ENCODE peak calls at places on chromosome 20, in seven cellular contexts. Q is tibial nerve; B is neural progenitor cell; J is IMR-90; O is stomach; R is naive thymus-derived CD4-positive, alpha-beta T cell; Z is mammary epithelial cell. Y is an unnamed sample.

GRCh38 chr20:33401042-33401921 is at the start of gene CDK5RAP1:
- DNase-seq in R (peak), Q (peak), B (peak), J (peak), Z (peak), O (peak), Y (peak)

GRCh38 chr20:36028106-36028826 is 59.9 kb downstream of the CNBD2 start:
- DNase-seq in Z (no peak), J (no peak), Q (no peak), B (no peak), R (no peak), O (no peak), Y (no peak)

GRCh38 chr20:46312075-46312944 is 4.0 kb upstream of the CDH22 start:
- DNase-seq in Q (no peak), Z (no peak), R (no peak), B (peak), J (no peak), O (peak), Y (no peak)

GRCh38 chr20:24432057-24432456 is 37.4 kb upstream of the SYNDIG1 start:
- DNase-seq in J (no peak), B (peak), R (no peak), O (peak), Q (no peak), Z (no peak), Y (no peak)

GRCh38 chr20:51220293-51220706 is 197.4 kb upstream of the KCNG1 start:
- DNase-seq in B (peak), O (peak), R (peak), Z (no peak), J (no peak), Q (no peak), Y (no peak)

GRCh38 chr20:15699431-15700146 is 873.7 kb downstream of the KIF16B start:
- DNase-seq in Q (no peak), J (no peak), O (no peak), R (no peak), Z (peak), B (no peak), Y (no peak)

GRCh38 chr20:1955289-1955688 is 38.6 kb downstream of the PDYN start:
- DNase-seq in Z (no peak), B (peak), R (no peak), J (no peak), O (no peak), Q (no peak), Y (no peak)

GRCh38 chr20:36050436-36051317 is 82.3 kb downstream of the CNBD2 start:
- DNase-seq in J (peak), Q (peak), O (peak), B (peak), R (peak), Z (peak), Y (peak)

GRCh38 chr20:14984768-14985622 is 647.6 kb upstream of the FLRT3 start:
- DNase-seq in O (no peak), Z (no peak), R (no peak), J (no peak), B (no peak), Q (no peak), Y (no peak)

GRCh38 chr20:41181567-41181966 is 44.2 kb downstream of the PLCG1 start:
- DNase-seq in R (no peak), Q (peak), Z (no peak), J (no peak), O (peak), B (no peak), Y (no peak)

GRCh38 chr20:37342231-37343177 is 3.4 kb upstream of the SRC start:
- DNase-seq in B (peak), J (no peak), R (no peak), Q (no peak), O (no peak), Z (no peak), Y (no peak)

GRCh38 chr20:38894091-38894847 is 31.9 kb upstream of the FAM83D start:
- DNase-seq in R (no peak), Z (no peak), B (no peak), J (no peak), O (no peak), Q (no peak), Y (no peak)

GRCh38 chr20:18795366-18795765 is 18.2 kb upstream of the SCP2D1 start:
- DNase-seq in J (no peak), O (no peak), Q (no peak), B (no peak), R (no peak), Z (no peak), Y (no peak)

GRCh38 chr20:23626040-23626620 is 11.6 kb downstream of the CST3 start:
- DNase-seq in B (no peak), O (peak), Q (peak), R (no peak), Z (peak), J (no peak), Y (no peak)

GRCh38 chr20:53750827-53751393 is 157.3 kb upstream of the ZNF217 start:
- DNase-seq in R (peak), J (peak), O (peak), Q (no peak), B (no peak), Z (no peak), Y (no peak)

GRCh38 chr20:24494460-24494920 is 25.1 kb downstream of the SYNDIG1 start:
- DNase-seq in O (no peak), R (no peak), Z (no peak), J (no peak), Q (no peak), B (no peak), Y (no peak)

GRCh38 chr20:63502671-63503172 is 3.8 kb upstream of the EEF1A2 start:
- DNase-seq in J (no peak), Q (no peak), Z (no peak), O (no peak), R (no peak), B (no peak), Y (no peak)

GRCh38 chr20:24332956-24333355 is 136.5 kb upstream of the SYNDIG1 start:
- DNase-seq in Q (no peak), B (no peak), R (no peak), J (no peak), O (no peak), Z (peak), Y (no peak)

GRCh38 chr20:57657537-57658446 is 37.6 kb upstream of the ZBP1 start:
- DNase-seq in B (no peak), Q (peak), R (peak), O (peak), J (no peak), Z (peak), Y (peak)

GRCh38 chr20:20547221-20547875 is 165.1 kb downstream of the RALGAPA2 start:
- DNase-seq in O (no peak), B (no peak), Z (peak), R (no peak), J (peak), Q (no peak), Y (no peak)

GRCh38 chr20:32544260-32544722 is 40.8 kb downstream of the NOL4L start:
- DNase-seq in B (no peak), O (no peak), J (no peak), R (no peak), Q (no peak), Z (no peak), Y (no peak)

DNA sequence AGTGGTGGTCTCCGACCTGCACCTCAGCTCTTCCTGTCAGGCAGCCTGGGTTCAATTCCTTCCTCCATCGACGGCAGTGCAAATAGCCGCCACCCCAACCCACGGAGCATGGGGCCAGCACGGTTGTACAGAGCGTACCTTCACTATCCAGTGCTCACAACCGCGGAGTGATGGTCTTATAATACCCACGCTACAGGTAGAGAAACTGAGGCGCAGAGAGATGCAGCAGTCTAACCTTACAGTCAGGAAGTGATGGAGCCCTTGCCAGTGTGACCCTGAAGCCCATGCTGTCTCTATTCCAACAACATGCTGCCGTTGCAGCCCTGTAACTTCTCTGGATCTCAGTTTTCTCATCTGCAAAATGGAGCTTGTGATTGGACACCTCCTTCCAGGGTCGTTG is 11.0 kb downstream of the SCRT2 start:
- DNase-seq in J (no peak), B (no peak), Z (no peak), R (no peak), O (no peak), Q (no peak), Y (no peak)
- H3K27ac ChIP-seq in J (no peak), B (no peak), Z (no peak), R (no peak), O (no peak), Q (no peak), Y (no peak)

GRCh38 chr20:59932616-59933295 is 681 bp downstream of the SYCP2 start:
- DNase-seq in B (no peak), O (no peak), Q (no peak), Z (no peak), R (no peak), J (no peak), Y (no peak)
- H3K27ac ChIP-seq in B (no peak), O (no peak), Q (no peak), Z (no peak), R (no peak), J (no peak), Y (no peak)

GRCh38 chr20:44188752-44189151 is 1.8 kb upstream of the JPH2 start:
- DNase-seq in B (no peak), Z (no peak), R (no peak), O (no peak), Q (no peak), J (no peak), Y (no peak)
- H3K27ac ChIP-seq in B (no peak), Z (peak), R (no peak), O (peak), Q (no peak), J (no peak), Y (no peak)

GRCh38 chr20:3889489-3890409 is 562 bp downstream of the PANK2 start:
- DNase-seq in B (no peak), R (no peak), Z (peak), Q (peak), O (peak), J (no peak), Y (no peak)

GRCh38 chr20:3890410-3890751 is 1.2 kb downstream of the PANK2 start:
- DNase-seq in R (no peak), Q (no peak), O (no peak), Z (peak), J (peak), B (no peak), Y (peak)

GRCh38 chr20:3887870-3888614 is 1.1 kb upstream of the PANK2 start:
- DNase-seq in J (no peak), O (no peak), R (peak), B (peak), Z (peak), Q (no peak), Y (no peak)

GRCh38 chr20:3888622-3889488 is at the start of gene PANK2:
- DNase-seq in Z (peak), J (peak), B (peak), Q (peak), R (peak), O (peak), Y (peak)

DNA sequence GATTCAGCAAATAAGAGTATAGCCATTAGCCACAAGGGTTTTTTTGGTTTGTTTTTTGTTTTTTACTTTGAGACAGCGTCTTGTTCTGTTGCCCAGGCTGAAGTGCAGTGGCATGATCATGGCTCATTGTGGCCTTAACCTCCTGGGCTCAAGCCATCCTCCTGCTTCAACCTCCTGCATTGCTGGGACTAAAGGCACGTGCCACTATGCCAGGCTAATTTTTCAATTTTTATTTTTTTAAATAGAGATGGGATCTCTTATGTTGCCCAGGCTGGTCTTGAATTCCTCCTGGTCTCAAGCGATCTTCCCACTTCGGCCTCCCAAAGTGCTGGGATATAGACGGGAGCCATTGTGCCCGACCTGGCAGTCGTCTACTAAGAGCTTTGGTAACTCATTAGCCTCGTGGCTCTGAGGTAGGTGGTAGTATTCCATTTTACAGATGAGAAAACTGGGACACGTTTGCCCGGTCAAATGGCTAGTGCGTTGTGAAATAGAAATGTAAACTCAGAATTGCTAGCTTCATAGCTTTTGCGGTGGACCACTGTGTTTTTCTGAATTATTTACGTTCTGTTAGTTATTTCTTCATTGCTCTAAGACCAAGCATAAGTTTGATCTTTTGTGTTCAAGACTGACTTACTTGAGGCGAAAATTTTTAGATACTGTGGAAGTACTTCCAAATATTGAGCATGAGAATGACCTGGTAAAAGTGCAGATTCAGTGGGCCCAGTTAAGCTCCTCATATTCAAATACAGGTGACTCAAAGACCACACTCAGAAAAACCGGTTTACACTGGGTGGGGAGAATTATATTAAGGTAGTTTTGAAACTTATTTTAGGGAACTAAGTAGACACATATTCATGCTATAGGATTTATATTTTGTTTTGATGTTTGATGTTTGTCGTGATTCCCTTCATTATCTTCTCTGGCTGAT is 2.1 kb downstream of the PANK2 start:
- DNase-seq in R (no peak), J (no peak), B (no peak), O (no peak), Q (no peak), Z (peak), Y (no peak)
- H3K27ac ChIP-seq in R (peak), J (no peak), B (no peak), O (peak), Q (peak), Z (peak), Y (no peak)

DNA sequence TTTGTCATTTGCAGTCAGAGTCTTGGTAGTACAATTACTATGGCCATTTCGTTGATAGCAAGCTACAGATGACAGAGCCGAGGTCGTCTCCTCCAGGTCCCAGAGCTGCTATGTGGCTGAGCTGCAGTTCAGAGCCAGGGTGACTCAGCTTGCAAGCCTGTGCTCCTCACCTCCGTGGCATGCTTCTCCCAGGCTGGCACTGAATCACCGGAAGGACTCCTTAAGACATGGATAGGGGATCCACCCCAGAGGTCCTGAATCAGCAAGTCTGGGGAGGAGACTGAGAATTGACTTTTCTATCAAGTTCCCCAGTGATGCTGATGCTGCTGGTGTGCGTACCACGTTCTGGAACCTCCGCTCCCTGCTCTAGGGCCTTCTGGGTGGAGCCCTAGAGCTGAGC is 291.2 kb downstream of the CDH26 start:
- DNase-seq in Z (peak), J (peak), O (no peak), Q (no peak), R (no peak), B (no peak), Y (no peak)
- H3K27ac ChIP-seq in Z (peak), J (peak), O (no peak), Q (no peak), R (no peak), B (no peak), Y (no peak)

DNA sequence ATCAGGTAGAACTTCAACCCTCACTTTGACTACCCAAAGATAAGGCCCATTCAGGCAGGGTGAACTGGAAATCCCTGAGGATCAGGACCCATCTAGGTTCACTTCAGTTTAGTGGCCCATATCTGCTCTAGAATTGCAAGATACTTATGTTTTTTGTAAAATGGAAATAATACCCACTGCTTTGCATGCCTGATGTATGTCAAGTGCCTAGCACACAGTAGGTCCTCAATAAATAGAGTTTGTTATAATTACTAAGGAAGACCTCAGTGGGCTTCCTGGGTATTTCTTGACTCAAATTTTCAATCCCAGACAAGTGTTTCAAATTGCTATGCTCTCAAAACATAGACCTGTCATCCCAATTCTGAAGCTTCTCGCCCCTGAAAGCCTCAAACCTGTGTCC is 32.5 kb downstream of the PIGU start:
- DNase-seq in Q (no peak), R (no peak), B (no peak), Z (no peak), J (no peak), O (no peak), Y (no peak)
- H3K27ac ChIP-seq in Q (no peak), R (no peak), B (no peak), Z (no peak), J (peak), O (no peak), Y (no peak)